ENCODE peak calls at places on chromosomes 6 and 20, in eight cellular contexts. S, X, B, C, N, T, O and R are unnamed samples.

GRCh38 chr6:135419162-135419561 is 78.4 kb downstream of the AHI1 start:
- DNase-seq in S (peak), X (no peak), B (no peak), C (no peak), N (no peak), T (no peak), O (no peak), R (no peak)

GRCh38 chr20:35290887-35291417 is 1.3 kb downstream of the FAM83C start:
- DNase-seq in S (no peak), X (no peak), B (no peak), C (no peak), N (no peak), T (no peak), O (no peak), R (no peak)

GRCh38 chr6:111187874-111188273 is 100.6 kb downstream of the SLC16A10 start:
- DNase-seq in S (no peak), X (no peak), B (no peak), C (no peak), N (no peak), T (no peak), O (no peak), R (no peak)

GRCh38 chr6:155419161-155419560 is 36.5 kb downstream of the NOX3 start:
- DNase-seq in S (no peak), X (no peak), B (no peak), C (no peak), N (no peak), T (no peak), O (no peak), R (no peak)

GRCh38 chr20:48215536-48215935 is 430.3 kb upstream of the SULF2 start:
- DNase-seq in S (peak), X (no peak), B (no peak), C (no peak), N (no peak), T (no peak), O (no peak), R (no peak)

GRCh38 chr6:7836371-7837026 is 74.1 kb downstream of the TXNDC5 start:
- DNase-seq in S (no peak), X (no peak), B (no peak), C (no peak), N (no peak), T (no peak), O (no peak), R (no peak)

GRCh38 chr6:100996409-100996808 is 115.3 kb upstream of the ASCC3 start:
- DNase-seq in S (no peak), X (no peak), B (no peak), C (no peak), N (no peak), T (no peak), O (no peak), R (no peak)

GRCh38 chr6:104656235-104656634 is 203.5 kb downstream of the HACE1 start:
- DNase-seq in S (no peak), X (no peak), B (no peak), C (no peak), N (no peak), T (no peak), O (no peak), R (no peak)

GRCh38 chr6:144346719-144347446 is 61.7 kb downstream of the UTRN start:
- DNase-seq in S (peak), X (no peak), B (no peak), C (peak), N (no peak), T (no peak), O (no peak), R (no peak)

GRCh38 chr20:40339661-40340449 is 349.2 kb downstream of the MAFB start:
- DNase-seq in S (no peak), X (no peak), B (no peak), C (no peak), N (no peak), T (no peak), O (no peak), R (no peak)

GRCh38 chr6:31473780-31474725 is 23.9 kb upstream of the MICB start:
- DNase-seq in S (peak), X (no peak), B (no peak), C (no peak), N (no peak), T (no peak), O (no peak), R (no peak)

GRCh38 chr6:161373905-161374451 is 100.1 kb upstream of the AGPAT4 start:
- DNase-seq in S (peak), X (peak), B (peak), C (peak), N (peak), T (peak), O (peak), R (peak)

GRCh38 chr6:131979515-131980337 is 28.6 kb upstream of the CCN2 start:
- DNase-seq in S (no peak), X (no peak), B (no peak), C (no peak), N (no peak), T (no peak), O (no peak), R (no peak)

GRCh38 chr6:129491436-129491835 is 218.5 kb downstream of the ARHGAP18 start:
- DNase-seq in S (no peak), X (no peak), B (no peak), C (peak), N (no peak), T (no peak), O (no peak), R (no peak)

GRCh38 chr20:17648782-17649730 is 33.0 kb downstream of the RRBP1 start:
- DNase-seq in S (no peak), X (peak), B (peak), C (peak), N (peak), T (peak), O (no peak), R (no peak)

GRCh38 chr6:17820055-17820454 is 113.3 kb upstream of the NUP153 start:
- DNase-seq in S (no peak), X (no peak), B (no peak), C (no peak), N (no peak), T (no peak), O (no peak), R (no peak)

GRCh38 chr6:157761331-157761921 is 61.6 kb upstream of the SNX9 start:
- DNase-seq in S (no peak), X (no peak), B (peak), C (no peak), N (peak), T (no peak), O (no peak), R (no peak)

GRCh38 chr6:157761926-157762325 is 61.1 kb upstream of the SNX9 start:
- DNase-seq in S (no peak), X (no peak), B (no peak), C (no peak), N (no peak), T (no peak), O (no peak), R (no peak)

GRCh38 chr6:157763129-157763893 is 59.7 kb upstream of the SNX9 start:
- DNase-seq in S (peak), X (peak), B (no peak), C (peak), N (no peak), T (no peak), O (peak), R (no peak)

GRCh38 chr6:157763894-157764345 is 59.1 kb upstream of the SNX9 start:
- DNase-seq in S (no peak), X (no peak), B (no peak), C (no peak), N (no peak), T (no peak), O (no peak), R (no peak)

GRCh38 chr6:157762636-157763035 is 60.4 kb upstream of the SNX9 start:
- DNase-seq in S (no peak), X (no peak), B (no peak), C (no peak), N (no peak), T (no peak), O (no peak), R (no peak)
- TF ChIP-seq CTCF in S (no peak), X (no peak), B (no peak), C (peak), N (peak), T (no peak), O (no peak), R (no peak)

GRCh38 chr6:41343641-41344187 is 8.3 kb downstream of the NCR2 start:
- DNase-seq in S (no peak), X (no peak), B (no peak), C (no peak), N (no peak), T (no peak), O (no peak), R (no peak)
- TF ChIP-seq CTCF in S (no peak), X (no peak), B (no peak), C (no peak), N (no peak), T (no peak), O (no peak), R (no peak)

GRCh38 chr6:160167547-160168391 is 46.2 kb downstream of the SLC22A1 start:
- DNase-seq in S (no peak), X (no peak), B (no peak), C (no peak), N (no peak), T (no peak), O (no peak), R (no peak)
- TF ChIP-seq CTCF in S (no peak), X (no peak), B (no peak), C (no peak), N (no peak), T (no peak), O (no peak), R (no peak)

GRCh38 chr6:167998206-167998605 is 735 bp downstream of the KIF25 start:
- DNase-seq in S (no peak), X (no peak), B (no peak), C (no peak), N (no peak), T (no peak), O (no peak), R (no peak)
- TF ChIP-seq CTCF in S (no peak), X (no peak), B (no peak), C (no peak), N (no peak), T (no peak), O (no peak), R (no peak)